ENCODE peak calls at places on chromosomes 2 and 18, in nine cellular contexts. A, S, B, W, F, Z, E, O and V are unnamed samples. For H3K4me1, the result is how much of the 10 kb centered on the place peaks cover.

GRCh38 chr2:73239776-73240175 is 5.7 kb downstream of the CCT7 start:
- DNase-seq in A (no peak), S (no peak), B (no peak), W (no peak), F (no peak), Z (no peak), E (no peak), O (no peak), V (no peak)

GRCh38 chr18:36186461-36187137 is 698 bp upstream of the MOCOS start:
- DNase-seq in A (no peak), S (peak), B (peak), W (no peak), F (no peak), Z (peak), E (peak), O (peak), V (peak)

GRCh38 chr2:35503738-35504160 is 851.8 kb upstream of the CRIM1 start:
- DNase-seq in A (no peak), S (no peak), B (no peak), W (no peak), F (no peak), Z (no peak), E (no peak), O (no peak), V (no peak)

GRCh38 chr18:50679656-50680055 is 119.8 kb downstream of the MAPK4 start:
- DNase-seq in A (no peak), S (no peak), B (no peak), W (no peak), F (no peak), Z (no peak), E (no peak), O (no peak), V (no peak)

GRCh38 chr2:64179582-64180321 is 35.5 kb upstream of the PELI1 start:
- DNase-seq in A (no peak), S (no peak), B (no peak), W (no peak), F (no peak), Z (no peak), E (no peak), O (no peak), V (no peak)

GRCh38 chr2:101698419-101699190 is 1.1 kb downstream of the MAP4K4 start:
- DNase-seq in A (no peak), S (no peak), B (no peak), W (peak), F (no peak), Z (peak), E (no peak), O (no peak), V (peak)

GRCh38 chr2:121648206-121648605 is 1.1 kb downstream of the CLASP1 start:
- DNase-seq in A (no peak), S (no peak), B (no peak), W (no peak), F (no peak), Z (no peak), E (no peak), O (no peak), V (no peak)

GRCh38 chr2:45705233-45705632 is 53.8 kb downstream of the PRKCE start:
- DNase-seq in A (no peak), S (no peak), B (no peak), W (no peak), F (no peak), Z (no peak), E (no peak), O (no peak), V (no peak)

GRCh38 chr2:113105047-113105446 is 22.4 kb upstream of the IL1RN start:
- DNase-seq in A (no peak), S (no peak), B (no peak), W (no peak), F (no peak), Z (no peak), E (no peak), O (no peak), V (no peak)

GRCh38 chr2:148914463-148914862 is 39.4 kb downstream of the KIF5C start:
- DNase-seq in A (no peak), S (no peak), B (no peak), W (no peak), F (no peak), Z (no peak), E (no peak), O (no peak), V (no peak)

GRCh38 chr2:9769171-9770005 is 73.9 kb upstream of the TAF1B start:
- DNase-seq in A (no peak), S (no peak), B (peak), W (no peak), F (no peak), Z (no peak), E (peak), O (no peak), V (no peak)

GRCh38 chr2:9770308-9771100 is 72.8 kb upstream of the TAF1B start:
- DNase-seq in A (peak), S (peak), B (peak), W (peak), F (peak), Z (peak), E (peak), O (peak), V (peak)

GRCh38 chr2:9771101-9771449 is 72.2 kb upstream of the TAF1B start:
- DNase-seq in A (no peak), S (no peak), B (no peak), W (no peak), F (no peak), Z (no peak), E (no peak), O (no peak), V (no peak)

GRCh38 chr2:9768388-9768787 is 74.9 kb upstream of the TAF1B start:
- DNase-seq in A (no peak), S (no peak), B (peak), W (no peak), F (no peak), Z (no peak), E (peak), O (no peak), V (no peak)

DNA sequence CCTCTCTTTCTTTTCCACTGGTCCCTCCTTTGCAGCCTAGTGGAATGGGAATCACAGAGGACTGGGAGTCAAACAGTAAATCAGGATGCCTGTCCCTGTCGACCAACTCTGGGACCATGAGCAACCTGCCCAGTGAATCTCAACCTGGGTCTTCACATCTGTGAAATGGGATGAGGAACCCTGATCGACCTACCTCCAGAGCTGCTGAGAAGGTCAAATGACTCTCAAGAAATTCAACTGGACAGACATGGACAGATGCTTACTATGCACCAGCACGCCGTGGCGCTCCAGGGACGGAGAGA is 73.3 kb upstream of the TAF1B start:
- DNase-seq in A (no peak), S (no peak), B (no peak), W (no peak), F (no peak), Z (no peak), E (no peak), O (no peak), V (no peak)
- H3K27ac ChIP-seq in A (no peak), S (no peak), B (no peak), W (no peak), F (no peak), Z (no peak), E (no peak), O (no peak), V (no peak)

GRCh38 chr18:28113271-28114023 is 63.5 kb downstream of the CDH2 start:
- DNase-seq in A (no peak), S (no peak), B (no peak), W (no peak), F (no peak), Z (no peak), E (no peak), O (no peak), V (no peak)
- H3K4me1 ChIP-seq in A (under half), S (under half), B (under half), W (under half), F (half or more), Z (under half), E (half or more), O (under half), V (under half)

GRCh38 chr2:54908591-54908990 is 141.7 kb downstream of the RTN4 start:
- DNase-seq in A (no peak), S (no peak), B (no peak), W (no peak), F (no peak), Z (no peak), E (no peak), O (no peak), V (no peak)
- H3K27ac ChIP-seq in A (no peak), S (peak), B (no peak), W (no peak), F (no peak), Z (no peak), E (no peak), O (no peak), V (no peak)

GRCh38 chr2:54480025-54480424 is 23.9 kb downstream of the SPTBN1 start:
- DNase-seq in A (no peak), S (no peak), B (no peak), W (no peak), F (no peak), Z (no peak), E (no peak), O (no peak), V (no peak)
- H3K4me1 ChIP-seq in A (under half), S (under half), B (under half), W (under half), F (half or more), Z (under half), E (under half), O (under half), V (under half)

DNA sequence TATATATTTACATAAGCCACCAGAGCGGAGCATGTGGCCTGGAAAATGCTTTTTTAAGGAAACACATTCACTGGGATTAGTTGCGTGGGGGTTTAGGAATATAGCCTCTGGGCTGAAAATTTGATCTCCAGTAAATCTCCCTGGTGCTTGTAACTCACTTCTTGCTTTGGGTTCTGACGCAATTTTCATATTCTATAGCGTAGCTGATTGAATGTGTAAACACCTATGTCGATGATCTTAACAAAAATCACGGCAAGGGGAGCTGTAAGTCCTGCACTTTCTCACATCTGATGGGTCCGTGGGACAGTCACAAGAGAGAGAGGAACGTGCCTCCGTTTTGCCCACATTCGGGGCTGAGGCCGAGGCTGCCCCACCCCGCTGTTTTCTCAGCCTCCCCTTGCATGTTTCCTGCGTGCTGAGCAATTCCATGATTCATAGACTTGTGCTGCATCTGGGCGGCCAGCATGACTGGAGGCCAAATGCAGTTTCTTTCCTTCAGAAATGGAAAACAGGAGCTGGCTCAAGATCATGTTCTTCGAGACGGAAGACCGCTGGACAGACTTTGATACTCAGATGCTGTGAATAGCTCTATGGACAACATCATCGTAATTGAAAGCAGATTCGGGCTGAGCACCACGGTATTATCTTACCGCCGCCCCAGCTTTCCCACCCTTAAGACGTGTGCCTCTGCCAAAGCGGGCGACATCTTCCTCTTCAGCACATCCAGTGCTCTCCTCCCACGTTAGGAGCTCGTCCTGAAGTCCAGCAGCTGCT is 109.2 kb downstream of the TMEM18 start:
- DNase-seq in A (peak), S (peak), B (no peak), W (no peak), F (no peak), Z (no peak), E (no peak), O (no peak), V (no peak)
- H3K27ac ChIP-seq in A (no peak), S (no peak), B (no peak), W (no peak), F (no peak), Z (no peak), E (no peak), O (no peak), V (no peak)